ENCODE peak calls at places on chromosomes 16 and 17, in five cellular contexts. Z is IMR-90, F is A549, I is GM12878, W is K562. C is an unnamed sample.

GRCh38 chr16:35731341-35732040 is 2272.1 kb downstream of the TP53TG3F start:
- DNase-seq in W (no peak), I (no peak), Z (no peak), F (no peak), C (no peak)

GRCh38 chr17:5120036-5120435 is 4.2 kb downstream of the USP6 start:
- DNase-seq in Z (no peak), W (no peak), I (no peak), F (no peak), C (no peak)

GRCh38 chr16:23484501-23485256 is 25.6 kb downstream of the GGA2 start:
- DNase-seq in Z (no peak), W (no peak), F (no peak), I (no peak), C (no peak)

GRCh38 chr16:89244754-89245153 is 27.3 kb downstream of the ZNF778 start:
- DNase-seq in I (no peak), Z (no peak), F (no peak), W (no peak), C (no peak)

GRCh38 chr17:56392274-56392673 is 201.2 kb upstream of the NOG start:
- DNase-seq in Z (no peak), F (no peak), I (no peak), W (no peak), C (no peak)

GRCh38 chr16:17827313-17827712 is 356.6 kb upstream of the XYLT1 start:
- DNase-seq in F (no peak), Z (peak; percentile 63), W (no peak), I (no peak), C (no peak)

GRCh38 chr17:63954402-63955063 is 18.2 kb downstream of the SCN4A start:
- DNase-seq in F (no peak), W (no peak), I (no peak), Z (no peak), C (peak; percentile 61)

GRCh38 chr16:1863681-1864460 is 8.1 kb downstream of the MEIOB start:
- DNase-seq in F (peak; percentile 44), I (no peak), Z (peak; percentile 44), W (no peak), C (peak; percentile 44)

GRCh38 chr16:89170346-89171215 is 967 bp upstream of the CDH15 start:
- DNase-seq in I (no peak), F (peak; percentile 41), Z (no peak), W (peak; percentile 50), C (no peak)

GRCh38 chr16:58649707-58650106 is 20.1 kb upstream of the CNOT1 start:
- DNase-seq in Z (no peak), I (no peak), W (no peak), F (no peak), C (no peak)

GRCh38 chr16:58654456-58655214 is 25.0 kb upstream of the CNOT1 start:
- DNase-seq in F (no peak), Z (no peak), W (no peak), I (no peak), C (no peak)

GRCh38 chr16:58652741-58653140 is 23.1 kb upstream of the CNOT1 start:
- DNase-seq in Z (peak; percentile 60), I (no peak), F (peak; percentile 35), W (no peak), C (peak; percentile 77)

GRCh38 chr16:58655215-58655596 is 25.6 kb upstream of the CNOT1 start:
- DNase-seq in W (no peak), Z (no peak), I (no peak), F (no peak), C (no peak)

GRCh38 chr16:58651965-58652348 is 22.3 kb upstream of the CNOT1 start:
- DNase-seq in I (no peak), W (no peak), Z (peak; percentile 79), F (no peak), C (no peak)
- TF ChIP-seq RCOR1 in I (no peak), W (no peak), Z (no peak), F (no peak), C (no peak)

DNA sequence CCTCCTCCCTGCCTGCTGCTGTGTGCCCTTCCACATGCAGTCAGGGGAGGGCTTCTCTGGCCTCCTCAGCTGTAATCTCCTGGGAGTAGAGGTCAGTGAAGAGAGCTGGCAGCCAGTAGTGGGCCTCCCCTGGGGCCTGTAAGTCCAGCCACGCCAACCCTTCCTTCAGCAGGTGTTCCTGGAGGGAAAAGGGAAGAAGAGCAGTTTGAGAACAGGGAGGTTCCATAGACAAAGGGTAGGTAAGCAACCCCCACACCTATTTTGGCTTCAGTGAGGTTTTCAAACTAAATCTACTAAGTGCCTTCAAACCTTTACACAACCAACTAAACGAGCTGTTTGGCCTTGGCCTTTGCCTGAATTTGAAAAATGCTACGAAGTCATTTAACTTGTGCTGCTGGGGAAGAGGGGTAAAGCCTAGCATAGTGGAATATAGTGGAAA is 14.2 kb downstream of the SNF8 start:
- DNase-seq in I (no peak), F (no peak), Z (no peak), W (no peak), C (no peak)
- TF ChIP-seq RCOR1 in I (no peak), F (no peak), Z (no peak), W (no peak), C (no peak)

GRCh38 chr17:58174871-58175270 is 8.1 kb downstream of the OR4D2 start:
- DNase-seq in W (no peak), Z (no peak), I (no peak), F (no peak), C (no peak)

GRCh38 chr17:58176200-58176599 is 9.4 kb downstream of the OR4D2 start:
- DNase-seq in I (no peak), Z (peak; percentile 25), W (no peak), F (no peak), C (no peak)

GRCh38 chr17:58166682-58167081 is at the start of gene OR4D2:
- DNase-seq in W (no peak), Z (no peak), I (no peak), F (no peak), C (no peak)

DNA sequence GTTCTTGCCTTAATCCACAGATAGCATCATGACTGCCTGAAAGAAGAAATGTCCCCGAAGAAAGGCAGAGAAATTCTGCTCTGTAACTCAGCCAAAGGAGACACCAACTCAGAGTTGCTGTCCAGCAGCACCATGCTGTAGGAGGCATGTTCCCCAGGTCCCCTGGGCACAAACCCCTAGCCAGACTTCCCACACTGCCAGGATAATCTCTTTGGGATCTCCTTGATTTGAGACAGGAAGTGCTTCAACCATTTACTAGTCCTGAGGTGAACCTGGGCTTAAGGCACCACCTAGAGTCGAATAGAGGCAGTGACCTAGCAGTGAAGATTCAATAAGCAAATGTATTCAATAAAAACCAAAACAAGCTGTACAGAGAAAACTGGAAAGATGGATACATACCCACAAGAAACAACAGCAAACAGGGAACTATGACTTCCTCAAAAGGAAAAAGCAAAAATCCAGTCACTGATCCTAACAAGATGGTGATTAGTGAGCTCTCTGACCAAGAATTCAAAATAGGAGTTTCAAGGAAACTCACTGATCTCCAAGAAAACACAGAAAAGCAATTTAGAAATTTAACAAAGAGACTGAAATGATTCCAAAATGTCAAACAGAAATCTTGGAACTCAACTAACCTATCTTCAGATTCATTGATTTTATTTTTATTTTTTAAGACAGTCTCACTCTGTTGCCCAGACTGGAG is 5.7 kb downstream of the OR4D2 start:
- DNase-seq in W (peak; percentile 35), F (peak; percentile 75), Z (peak; percentile 4), I (peak; percentile 3), C (peak; percentile 62)
- TF ChIP-seq RCOR1 in W (no peak), F (no peak), Z (no peak), I (no peak), C (no peak)

GRCh38 chr16:73196670-73197069 is 148.7 kb upstream of the ZFHX3 start:
- DNase-seq in F (peak; percentile 81), I (peak; percentile 24), W (peak; percentile 64), Z (peak; percentile 53), C (peak; percentile 42)
- TF ChIP-seq RCOR1 in F (no peak), I (no peak), W (no peak), Z (no peak), C (no peak)

DNA sequence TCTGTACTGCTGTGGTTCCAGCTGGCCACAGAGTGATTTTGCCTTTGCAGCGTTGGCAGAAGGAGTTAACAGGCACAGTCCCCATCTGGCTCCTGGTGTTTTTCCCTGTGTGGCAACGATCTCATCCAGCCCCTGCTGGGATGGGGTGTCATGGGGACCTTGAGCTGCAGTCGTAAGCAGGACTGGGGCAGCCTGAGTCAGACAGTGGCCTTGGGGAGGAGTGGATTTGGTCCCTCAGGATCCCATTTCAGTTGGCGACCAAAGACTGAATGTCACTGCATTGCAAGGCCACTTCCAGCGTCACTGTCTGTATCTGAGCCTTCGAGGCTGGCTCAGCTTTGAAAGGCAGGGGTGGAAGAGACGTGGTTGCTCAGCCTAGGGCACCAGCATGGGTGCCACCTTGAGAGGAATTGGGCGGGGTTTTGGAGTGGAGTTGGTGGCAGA is 11.9 kb downstream of the TMEM94 start:
- DNase-seq in W (no peak), I (no peak), Z (no peak), F (no peak), C (no peak)
- TF ChIP-seq RCOR1 in W (no peak), I (no peak), Z (no peak), F (no peak), C (no peak)

GRCh38 chr17:13131211-13131610 is 113.4 kb upstream of the ELAC2 start:
- DNase-seq in W (no peak), F (no peak), Z (no peak), I (no peak), C (no peak)

GRCh38 chr17:13140750-13141149 is 122.9 kb upstream of the ELAC2 start:
- DNase-seq in Z (peak; percentile 24), W (no peak), I (no peak), F (no peak), C (no peak)

GRCh38 chr17:13134106-13134505 is 116.3 kb upstream of the ELAC2 start:
- DNase-seq in F (no peak), Z (no peak), W (no peak), I (no peak), C (no peak)

DNA sequence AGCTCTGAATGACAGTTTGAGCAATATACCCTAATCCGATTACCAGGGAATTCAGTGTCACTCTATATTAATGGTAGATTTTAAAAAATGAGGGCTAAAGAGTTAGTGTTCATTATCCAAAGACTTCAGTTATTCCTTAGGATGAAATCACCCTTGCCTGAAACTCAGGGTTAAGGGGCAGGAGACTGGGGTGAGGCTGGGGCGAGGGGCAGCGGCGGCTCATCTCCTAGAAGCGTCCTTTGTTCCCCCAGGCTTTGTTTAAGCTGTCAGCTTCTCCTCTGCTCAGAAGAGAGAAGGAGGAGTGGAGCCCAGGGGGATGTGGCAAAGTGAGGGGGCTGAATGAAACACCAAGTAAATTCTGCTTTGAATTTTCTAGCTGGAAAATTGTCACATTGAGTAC is 117.7 kb upstream of the ELAC2 start:
- DNase-seq in W (no peak), Z (no peak), F (no peak), I (no peak), C (no peak)
- TF ChIP-seq RCOR1 in W (no peak), Z (no peak), F (no peak), I (no peak), C (no peak)